ENCODE peak calls at places on chromosomes 3 and 15, in five cellular contexts. C is right lobe of liver, V is dorsolateral prefrontal cortex, A is foreskin keratinocyte, Q is SK-N-SH. X is an unnamed sample.

GRCh38 chr15:25728816-25729215 is 134.3 kb downstream of the ATP10A start:
- DNase-seq in V (no peak), A (no peak), C (no peak), Q (no peak), X (no peak)

GRCh38 chr15:55775316-55775715 is 32.4 kb upstream of the PRTG start:
- DNase-seq in A (peak), C (no peak), V (no peak), Q (peak), X (no peak)

GRCh38 chr3:129314757-129315385 is 36.2 kb downstream of the HMCES start:
- DNase-seq in Q (peak), V (peak), A (peak), C (peak), X (peak)

GRCh38 chr15:39079296-39079834 is 501.5 kb upstream of the THBS1 start:
- DNase-seq in Q (no peak), A (peak), V (no peak), C (no peak), X (no peak)

GRCh38 chr3:48519244-48519643 is 15.3 kb upstream of the SHISA5 start:
- DNase-seq in A (no peak), C (no peak), V (no peak), Q (no peak), X (no peak)

GRCh38 chr3:151562901-151563300 is 102.0 kb upstream of the IGSF10 start:
- DNase-seq in V (no peak), A (peak), Q (no peak), C (no peak), X (no peak)

GRCh38 chr3:187085021-187085666 is 54.2 kb downstream of the RPL39L start:
- DNase-seq in A (no peak), V (no peak), Q (no peak), C (no peak), X (no peak)

GRCh38 chr15:80415331-80415730 is 11.1 kb downstream of the ARNT2 start:
- DNase-seq in A (no peak), C (no peak), V (no peak), Q (no peak), X (no peak)

GRCh38 chr15:23484870-23485269 is 37.8 kb upstream of the GOLGA6L2 start:
- DNase-seq in Q (no peak), C (no peak), V (no peak), A (no peak), X (no peak)

GRCh38 chr3:149886957-149887356 is 73.9 kb downstream of the RNF13 start:
- DNase-seq in Q (no peak), C (no peak), A (no peak), V (no peak), X (no peak)

GRCh38 chr3:139310474-139310933 is 33.3 kb upstream of the MRPS22 start:
- DNase-seq in V (no peak), C (no peak), Q (no peak), A (peak), X (no peak)

GRCh38 chr3:194876403-194877165 is 190.9 kb downstream of the FAM43A start:
- DNase-seq in C (no peak), Q (no peak), V (no peak), A (no peak), X (no peak)

GRCh38 chr3:10137178-10137577 is 4.4 kb upstream of the VHL start:
- DNase-seq in C (no peak), V (no peak), A (peak), Q (no peak), X (no peak)

GRCh38 chr15:57476533-57476975 is 100.2 kb downstream of the CGNL1 start:
- DNase-seq in C (no peak), V (no peak), A (peak), Q (no peak), X (no peak)

GRCh38 chr3:10268116-10268515 is 19.9 kb downstream of the TATDN2 start:
- DNase-seq in Q (no peak), C (no peak), V (no peak), A (no peak), X (no peak)

GRCh38 chr15:98231696-98232440 is 271.4 kb downstream of the ARRDC4 start:
- DNase-seq in Q (no peak), V (no peak), C (no peak), A (peak), X (no peak)

GRCh38 chr3:15795563-15796308 is 2.0 kb downstream of the ANKRD28 start:
- DNase-seq in C (no peak), Q (no peak), V (no peak), A (no peak), X (no peak)

GRCh38 chr3:84965141-84965540 is 6.4 kb downstream of the CADM2 start:
- DNase-seq in V (no peak), Q (peak), C (no peak), A (no peak), X (peak)

GRCh38 chr15:78177447-78177873 is 28.3 kb downstream of the IDH3A start:
- DNase-seq in C (no peak), V (peak), Q (peak), A (no peak), X (no peak)

GRCh38 chr3:42473083-42473932 is 29.1 kb upstream of the VIPR1 start:
- DNase-seq in C (no peak), Q (no peak), A (no peak), V (no peak), X (no peak)

GRCh38 chr15:74137544-74137920 is 7.1 kb downstream of the ISLR2 start:
- DNase-seq in Q (no peak), C (no peak), A (no peak), V (no peak), X (no peak)

GRCh38 chr3:23739536-23739935 is 66.2 kb upstream of the UBE2E1 start:
- DNase-seq in Q (no peak), A (peak), C (no peak), V (no peak), X (no peak)

GRCh38 chr3:68880632-68881031 is 51.7 kb downstream of the TAFA4 start:
- DNase-seq in A (no peak), Q (no peak), C (no peak), V (no peak), X (no peak)

GRCh38 chr15:40279437-40280141 is 3.3 kb downstream of the ANKRD63 start:
- DNase-seq in C (peak), Q (peak), V (peak), A (peak), X (peak)

GRCh38 chr3:153029350-153029749 is 132.7 kb upstream of the RAP2B start:
- DNase-seq in V (no peak), Q (no peak), C (no peak), A (peak), X (no peak)
- H3K27ac ChIP-seq in V (no peak), Q (no peak), C (no peak), A (no peak), X (no peak)

DNA sequence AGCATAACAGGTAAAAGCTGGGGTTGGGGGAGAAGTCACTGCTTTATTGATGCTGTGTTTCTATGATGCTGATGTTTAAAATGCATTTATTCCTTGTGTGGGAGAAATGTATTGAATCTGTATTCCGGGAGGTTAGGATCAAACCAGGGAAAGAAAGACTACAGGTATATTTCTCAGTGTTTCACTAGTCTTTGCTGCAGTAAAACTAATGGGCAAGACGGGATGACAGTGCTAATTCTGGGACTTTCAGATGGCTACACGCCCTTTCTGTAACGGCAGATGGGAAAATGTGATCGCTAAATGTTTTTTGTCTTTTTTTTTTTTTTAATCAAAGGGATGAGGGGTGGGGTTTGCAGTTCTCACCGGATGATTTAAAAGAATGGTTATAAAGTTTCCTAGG is 392 bp downstream of the CNTN6 start:
- DNase-seq in A (no peak), Q (no peak), V (no peak), C (no peak), X (no peak)
- H3K27ac ChIP-seq in A (no peak), Q (no peak), V (peak), C (no peak), X (no peak)

GRCh38 chr3:32147509-32147908 is 41.1 kb downstream of the GPD1L start:
- DNase-seq in C (no peak), Q (no peak), A (no peak), V (no peak), X (no peak)
- H3K27ac ChIP-seq in C (no peak), Q (no peak), A (no peak), V (peak), X (peak)

DNA sequence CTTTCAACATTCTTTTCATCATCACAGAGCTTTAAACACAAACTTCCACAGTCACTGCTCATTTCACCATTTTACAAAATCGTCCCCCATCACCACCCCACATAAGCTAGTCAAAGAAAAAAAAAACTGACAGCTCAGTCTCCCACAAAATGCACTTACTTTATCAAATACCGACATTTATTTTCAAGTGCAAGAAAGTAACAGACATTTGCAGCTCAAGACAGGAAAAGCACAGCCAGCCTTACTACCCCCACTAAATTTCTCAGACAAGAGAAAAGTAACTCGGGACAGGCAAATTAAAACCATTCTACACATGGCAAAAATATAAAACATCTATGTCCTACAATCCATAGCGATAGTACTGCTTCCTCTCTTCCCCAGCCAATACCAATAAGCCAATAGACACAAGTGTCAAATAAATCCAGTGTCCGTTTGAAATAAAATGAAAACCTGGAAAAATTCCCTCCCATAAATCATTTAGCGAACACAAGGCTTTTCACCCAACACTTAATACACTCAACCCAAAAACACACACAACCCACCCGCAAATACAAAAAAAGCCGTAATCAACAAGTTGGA is 402.3 kb downstream of the SHQ1 start:
- DNase-seq in V (no peak), Q (no peak), C (no peak), A (peak), X (no peak)
- H3K27ac ChIP-seq in V (peak), Q (peak), C (peak), A (peak), X (no peak)